ENCODE peak calls at places on chromosomes 12 and 14, in five cellular contexts. Y, U, K, D and Z are unnamed samples.

GRCh38 chr12:120167529-120168095 is 26.9 kb downstream of the GCN1 start:
- DNase-seq in U (no peak), D (no peak), Y (no peak), K (no peak), Z (no peak)

GRCh38 chr14:36976571-36977023 is 195.8 kb downstream of the SLC25A21 start:
- DNase-seq in Y (no peak), K (peak), D (no peak), U (peak), Z (no peak)

GRCh38 chr12:59431266-59431665 is 164.6 kb upstream of the SLC16A7 start:
- DNase-seq in Y (no peak), D (no peak), K (no peak), U (peak), Z (no peak)

GRCh38 chr12:115322275-115322674 is 638.3 kb upstream of the TBX3 start:
- DNase-seq in K (peak), U (peak), Y (no peak), D (peak), Z (no peak)

GRCh38 chr14:22689186-22689585 is 45.0 kb upstream of the OR6J1 start:
- DNase-seq in K (peak), U (peak), Y (no peak), D (no peak), Z (no peak)

GRCh38 chr12:15984097-15984800 is 73.1 kb downstream of the DERA start:
- DNase-seq in Y (no peak), U (no peak), D (no peak), K (no peak), Z (no peak)

GRCh38 chr12:46775796-46776195 is 50.0 kb downstream of the SLC38A4 start:
- DNase-seq in K (no peak), D (no peak), U (no peak), Y (no peak), Z (no peak)

GRCh38 chr14:21071225-21072041 is 1.3 kb downstream of the ARHGEF40 start:
- DNase-seq in K (peak), U (peak), Y (peak), D (peak), Z (no peak)

GRCh38 chr12:6791931-6792520 is 2.7 kb downstream of the CD4 start:
- DNase-seq in D (no peak), Y (no peak), K (no peak), U (no peak), Z (no peak)

GRCh38 chr14:90551070-90551704 is 154.4 kb downstream of the CALM1 start:
- DNase-seq in D (no peak), U (peak), Y (no peak), K (no peak), Z (no peak)

GRCh38 chr14:74912801-74913200 is 10.3 kb downstream of the RPS6KL1 start:
- DNase-seq in U (no peak), K (no peak), Y (no peak), D (no peak), Z (no peak)

GRCh38 chr12:100733817-100734593 is 60.6 kb upstream of the ANO4 start:
- DNase-seq in D (no peak), K (peak), Y (peak), U (peak), Z (no peak)